ENCODE peak calls at places on chromosome 11, in six cellular contexts. J is neural progenitor cell, P is H9, N is GM12878, W is endothelial cell of umbilical vein, D is mesenchymal stem cell. T is an unnamed sample.
A peak's percentile ranks its signal among the peaks of the same experiment; 100 is the strongest.

GRCh38 chr11:3094223-3094824 is 37.1 kb upstream of the CARS1 start:
- DNase-seq in P (no peak), N (no peak), D (no peak), J (no peak), W (no peak), T (no peak)

GRCh38 chr11:22521226-22521625 is 104.4 kb downstream of the FANCF start:
- DNase-seq in P (no peak), W (no peak), J (no peak), N (no peak), D (peak; percentile 47), T (peak; percentile 83)

GRCh38 chr11:46711288-46711687 is 7.7 kb upstream of the F2 start:
- DNase-seq in N (no peak), P (no peak), J (no peak), W (no peak), D (no peak), T (peak; percentile 46)

GRCh38 chr11:60753309-60753708 is 3.4 kb upstream of the MS4A15 start:
- DNase-seq in W (no peak), P (no peak), J (no peak), D (no peak), N (no peak), T (no peak)

GRCh38 chr11:41612415-41612814 is 153.0 kb upstream of the LRRC4C start:
- DNase-seq in D (no peak), J (peak; percentile 3), N (no peak), P (no peak), W (no peak), T (no peak)

GRCh38 chr11:279040-279965 is 1.1 kb downstream of the NLRP6 start:
- DNase-seq in W (no peak), N (no peak), J (no peak), D (no peak), P (no peak), T (no peak)

GRCh38 chr11:85787809-85788805 is 22.8 kb downstream of the SYTL2 start:
- DNase-seq in D (no peak), P (no peak), N (no peak), J (no peak), W (peak; percentile 23), T (peak; percentile 15)

GRCh38 chr11:111598546-111598945 is 3.7 kb upstream of the SIK2 start:
- DNase-seq in D (no peak), J (no peak), W (no peak), N (no peak), P (no peak), T (peak; percentile 96)

GRCh38 chr11:2890466-2891241 is 5.1 kb upstream of the CDKN1C start:
- DNase-seq in W (no peak), J (peak; percentile 29), N (no peak), P (no peak), D (no peak), T (no peak)

GRCh38 chr11:9639985-9640384 is 23.9 kb upstream of the SWAP70 start:
- DNase-seq in N (no peak), P (no peak), D (no peak), W (no peak), J (no peak), T (no peak)

GRCh38 chr11:44532809-44533208 is 32.7 kb upstream of the CD82 start:
- DNase-seq in D (no peak), W (no peak), N (no peak), J (no peak), P (no peak), T (no peak)

GRCh38 chr11:6099577-6099976 is 7.9 kb upstream of the OR56B4 start:
- DNase-seq in D (no peak), N (no peak), W (no peak), P (no peak), J (no peak), T (no peak)

GRCh38 chr11:65611028-65611757 is 2.8 kb downstream of the MAP3K11 start:
- DNase-seq in W (peak; percentile 90), N (no peak), P (no peak), J (no peak), D (no peak), T (no peak)

GRCh38 chr11:18705651-18706281 is 7.2 kb downstream of the TMEM86A start:
- DNase-seq in N (no peak), J (no peak), P (no peak), D (no peak), W (peak; percentile 13), T (peak; percentile 18)

GRCh38 chr11:65571940-65572339 is 398 bp upstream of the FAM89B start:
- DNase-seq in N (no peak), W (peak; percentile 73), P (peak; percentile 82), D (peak; percentile 73), J (peak; percentile 86), T (peak; percentile 61)

GRCh38 chr11:11876458-11876857 is 34.7 kb downstream of the USP47 start:
- DNase-seq in J (peak; percentile 26), P (peak; percentile 50), W (no peak), N (no peak), D (no peak), T (peak; percentile 5)

GRCh38 chr11:59224419-59224928 is 11.7 kb upstream of the MPEG1 start:
- DNase-seq in D (peak; percentile 4), J (no peak), W (peak; percentile 25), P (no peak), N (no peak), T (peak; percentile 60)

GRCh38 chr11:7600205-7600775 is 73.0 kb downstream of the CYB5R2 start:
- DNase-seq in N (no peak), J (no peak), P (no peak), W (peak; percentile 92), D (peak; percentile 95), T (peak; percentile 79)

GRCh38 chr11:2535673-2536439 is 91.0 kb downstream of the KCNQ1 start:
- DNase-seq in P (no peak), J (no peak), W (no peak), D (no peak), N (no peak), T (no peak)

GRCh38 chr11:208177-208916 is 839 bp downstream of the RIC8A start:
- DNase-seq in D (peak; percentile 87), J (peak; percentile 92), N (no peak), W (peak; percentile 72), P (peak; percentile 70), T (peak; percentile 93)

GRCh38 chr11:111911563-111912401 is at the start of gene CRYAB:
- DNase-seq in W (no peak), P (peak; percentile 39), N (no peak), D (peak; percentile 84), J (peak; percentile 34), T (peak; percentile 98)

GRCh38 chr11:12691473-12691872 is 17.3 kb downstream of the TEAD1 start:
- DNase-seq in W (no peak), D (peak; percentile 88), J (no peak), N (no peak), P (no peak), T (no peak)

GRCh38 chr11:10742460-10743208 is 8.4 kb upstream of the CTR9 start:
- DNase-seq in J (no peak), P (no peak), D (peak; percentile 72), W (no peak), N (no peak), T (peak; percentile 87)

GRCh38 chr11:6431861-6432260 is 8.9 kb downstream of the HPX start:
- DNase-seq in D (peak; percentile 40), N (no peak), W (no peak), J (no peak), P (no peak), T (peak; percentile 94)

GRCh38 chr11:123526027-123526805 is 96.1 kb downstream of the GRAMD1B start:
- DNase-seq in D (no peak), N (no peak), W (no peak), P (no peak), J (no peak), T (peak; percentile 19)

GRCh38 chr11:72254299-72254993 is 10.5 kb upstream of the PHOX2A start:
- DNase-seq in D (no peak), N (no peak), W (no peak), J (no peak), P (no peak), T (no peak)
- H2AFZ ChIP-seq in D (no peak overlapping the region), N (no peak overlapping the region), W (no peak overlapping the region), J (no peak overlapping the region), P (no peak overlapping the region), T (no peak overlapping the region)

DNA sequence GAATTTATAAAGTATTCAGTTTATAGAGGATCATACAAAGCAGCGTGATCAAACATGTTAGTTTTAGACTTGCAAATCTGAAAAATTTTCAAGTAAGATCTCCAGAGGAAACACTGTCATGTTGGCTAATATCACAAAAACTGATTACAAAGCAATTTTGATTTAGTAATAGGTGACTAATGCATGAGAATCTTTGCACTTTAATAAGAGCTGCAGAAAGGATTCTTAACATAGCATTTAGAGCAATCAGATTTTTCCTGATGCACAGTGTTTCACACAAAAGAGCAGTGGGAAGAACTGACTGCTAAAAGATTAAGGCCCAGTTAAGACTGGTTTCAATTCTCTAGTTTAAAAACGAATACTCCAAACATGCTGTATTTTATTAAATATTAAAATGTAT is 321.2 kb downstream of the GUCY1A2 start:
- DNase-seq in W (no peak), J (no peak), N (no peak), D (peak; percentile 42), P (no peak), T (peak; percentile 79)
- H2AFZ ChIP-seq in W (no peak overlapping the region), J (no peak overlapping the region), N (no peak overlapping the region), D (no peak overlapping the region), P (no peak overlapping the region), T (no peak overlapping the region)

GRCh38 chr11:118321386-118322082 is 17.0 kb downstream of the CD3E start:
- DNase-seq in P (no peak), N (no peak), W (no peak), J (no peak), D (peak; percentile 1), T (no peak)

GRCh38 chr11:118322721-118323120 is 18.2 kb downstream of the CD3E start:
- DNase-seq in P (no peak), N (no peak), J (no peak), W (no peak), D (no peak), T (no peak)

GRCh38 chr11:118318112-118319030 is 13.8 kb downstream of the CD3E start:
- DNase-seq in W (no peak), P (no peak), J (no peak), D (no peak), N (no peak), T (no peak)

GRCh38 chr11:118320515-118320914 is 16.0 kb downstream of the CD3E start:
- DNase-seq in N (no peak), J (no peak), D (no peak), P (no peak), W (no peak), T (no peak)

GRCh38 chr11:118319031-118319814 is 14.7 kb downstream of the CD3E start:
- DNase-seq in W (no peak), J (no peak), P (no peak), D (no peak), N (no peak), T (no peak)
- H2AFZ ChIP-seq in W (no peak overlapping the region), J (no peak overlapping the region), P (no peak overlapping the region), D (no peak overlapping the region), N (no peak overlapping the region), T (no peak overlapping the region)

DNA sequence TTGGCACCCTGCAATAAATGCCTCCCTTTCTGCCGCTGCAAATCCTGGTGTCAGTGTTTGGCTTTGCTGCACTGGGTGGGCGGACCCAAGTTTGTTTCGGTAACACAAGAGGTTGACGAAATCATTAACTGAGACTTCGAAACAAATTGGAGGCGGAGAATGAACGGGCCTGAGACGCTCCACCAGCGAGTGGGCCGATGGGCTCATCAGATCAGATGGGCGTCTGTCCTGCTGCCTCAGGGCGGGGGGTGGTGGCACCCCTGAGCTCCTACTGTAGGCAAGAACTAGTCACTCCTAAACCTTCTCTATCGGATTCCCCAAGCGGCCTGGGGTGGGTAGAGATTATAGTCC is 918 bp upstream of the CAPN5 start:
- DNase-seq in N (no peak), D (peak; percentile 80), J (peak; percentile 48), P (peak; percentile 43), W (no peak), T (peak; percentile 88)
- H2AFZ ChIP-seq in N (peak overlapping the region; percentile 96), D (peak overlapping the region; percentile 46), J (peak overlapping the region; percentile 90), P (no peak overlapping the region), W (peak overlapping the region; percentile 94), T (peak overlapping the region; percentile 87)

GRCh38 chr11:79940165-79940564 is 499.3 kb upstream of the TENM4 start:
- DNase-seq in J (no peak), N (no peak), D (no peak), P (peak; percentile 42), W (no peak), T (no peak)
- H2AFZ ChIP-seq in J (no peak overlapping the region), N (no peak overlapping the region), D (no peak overlapping the region), P (no peak overlapping the region), W (no peak overlapping the region), T (no peak overlapping the region)

T was measured in GM23248.